ENCODE peak calls at places on chromosomes 6 and 20, in five cellular contexts. One of them, this sample, is unnamed.

GRCh38 chr6:87772597-87773530 is 70.8 kb upstream of the AKIRIN2 start:
- DNase-seq in endothelial cell: no peak
- DNase-seq in renal cortical epithelial cell: peak; percentile 18
- DNase-seq in D721Med: no peak
- DNase-seq in EH: peak; percentile 55
- DNase-seq in this sample: peak; percentile 55

GRCh38 chr6:139905404-139906052 is 531.1 kb upstream of the CITED2 start:
- DNase-seq in endothelial cell: no peak
- DNase-seq in renal cortical epithelial cell: no peak
- DNase-seq in D721Med: no peak
- DNase-seq in EH: peak; percentile 52
- DNase-seq in this sample: no peak

GRCh38 chr20:32612351-32612750 is 27.2 kb upstream of the NOL4L start:
- DNase-seq in endothelial cell: no peak
- DNase-seq in renal cortical epithelial cell: no peak
- DNase-seq in D721Med: no peak
- DNase-seq in EH: no peak
- DNase-seq in this sample: no peak

GRCh38 chr20:35015863-35016193 is 60.2 kb downstream of the MYH7B start:
- DNase-seq in endothelial cell: no peak
- DNase-seq in renal cortical epithelial cell: no peak
- DNase-seq in D721Med: no peak
- DNase-seq in EH: no peak
- DNase-seq in this sample: no peak

GRCh38 chr6:16097382-16098171 is 31.3 kb upstream of the MYLIP start:
- DNase-seq in endothelial cell: no peak
- DNase-seq in renal cortical epithelial cell: no peak
- DNase-seq in D721Med: no peak
- DNase-seq in EH: no peak
- DNase-seq in this sample: no peak

GRCh38 chr20:10429443-10429981 is 4.5 kb downstream of the MKKS start:
- DNase-seq in endothelial cell: no peak
- DNase-seq in renal cortical epithelial cell: no peak
- DNase-seq in D721Med: no peak
- DNase-seq in EH: no peak
- DNase-seq in this sample: no peak

GRCh38 chr20:41618807-41619294 is 674 bp upstream of the CHD6 start:
- DNase-seq in endothelial cell: no peak
- DNase-seq in renal cortical epithelial cell: no peak
- DNase-seq in D721Med: no peak
- DNase-seq in EH: no peak
- DNase-seq in this sample: no peak

GRCh38 chr6:156752666-156753301 is 24.4 kb upstream of the ARID1B start:
- DNase-seq in endothelial cell: no peak
- DNase-seq in renal cortical epithelial cell: peak; percentile 68
- DNase-seq in D721Med: no peak
- DNase-seq in EH: no peak
- DNase-seq in this sample: no peak

GRCh38 chr20:59163641-59164530 is at the start of gene ZNF831:
- DNase-seq in endothelial cell: no peak
- DNase-seq in renal cortical epithelial cell: no peak
- DNase-seq in D721Med: no peak
- DNase-seq in EH: no peak
- DNase-seq in this sample: no peak

GRCh38 chr6:54935739-54936138 is 89.2 kb downstream of the FAM83B start:
- DNase-seq in endothelial cell: no peak
- DNase-seq in renal cortical epithelial cell: peak; percentile 97
- DNase-seq in D721Med: no peak
- DNase-seq in EH: no peak
- DNase-seq in this sample: no peak

GRCh38 chr6:163438940-163439335 is 24.4 kb downstream of the QKI start:
- DNase-seq in endothelial cell: no peak
- DNase-seq in renal cortical epithelial cell: no peak
- DNase-seq in D721Med: no peak
- DNase-seq in EH: peak; percentile 16
- DNase-seq in this sample: peak; percentile 48

GRCh38 chr20:11880694-11881093 is 37.0 kb upstream of the BTBD3 start:
- DNase-seq in endothelial cell: no peak
- DNase-seq in renal cortical epithelial cell: peak; percentile 34
- DNase-seq in D721Med: no peak
- DNase-seq in EH: no peak
- DNase-seq in this sample: no peak

GRCh38 chr6:80605165-80605989 is 498.9 kb downstream of the BCKDHB start:
- DNase-seq in endothelial cell: peak; percentile 28
- DNase-seq in renal cortical epithelial cell: peak; percentile 41
- DNase-seq in D721Med: no peak
- DNase-seq in EH: peak; percentile 58
- DNase-seq in this sample: peak; percentile 21

GRCh38 chr6:84027340-84028183 is 6.0 kb upstream of the MRAP2 start:
- DNase-seq in endothelial cell: no peak
- DNase-seq in renal cortical epithelial cell: peak; percentile 95
- DNase-seq in D721Med: no peak
- DNase-seq in EH: peak; percentile 91
- DNase-seq in this sample: peak; percentile 71

GRCh38 chr6:99092461-99092860 is 144.7 kb upstream of the FBXL4 start:
- DNase-seq in endothelial cell: no peak
- DNase-seq in renal cortical epithelial cell: no peak
- DNase-seq in D721Med: no peak
- DNase-seq in EH: no peak
- DNase-seq in this sample: no peak

GRCh38 chr20:38889792-38890496 is 36.3 kb upstream of the FAM83D start:
- DNase-seq in endothelial cell: no peak
- DNase-seq in renal cortical epithelial cell: no peak
- DNase-seq in D721Med: no peak
- DNase-seq in EH: no peak
- DNase-seq in this sample: peak; percentile 34

GRCh38 chr6:162108041-162108440 is 619.5 kb downstream of the PRKN start:
- DNase-seq in endothelial cell: no peak
- DNase-seq in renal cortical epithelial cell: no peak
- DNase-seq in D721Med: no peak
- DNase-seq in EH: no peak
- DNase-seq in this sample: no peak

GRCh38 chr6:71720705-71721104 is 165.6 kb upstream of the RIMS1 start:
- DNase-seq in endothelial cell: no peak
- DNase-seq in renal cortical epithelial cell: no peak
- DNase-seq in D721Med: no peak
- DNase-seq in EH: no peak
- DNase-seq in this sample: no peak

This sample was measured in SK-N-SH.